ENCODE peak calls at places on chromosomes 12 and 14, in five cellular contexts. T, J, W, X and R are unnamed samples.

GRCh38 chr12:16297521-16297920 is 20.0 kb upstream of the SLC15A5 start:
- DNase-seq in J (no peak), X (peak; percentile 10), W (no peak), T (no peak), R (no peak)

GRCh38 chr14:70098257-70098809 is 90.4 kb downstream of the SLC8A3 start:
- DNase-seq in T (no peak), X (peak; percentile 10), J (no peak), W (no peak), R (no peak)

GRCh38 chr14:83874662-83875061 is 1655.3 kb upstream of the FLRT2 start:
- DNase-seq in J (peak; percentile 17), X (no peak), T (peak; percentile 80), W (peak; percentile 0), R (no peak)

GRCh38 chr14:74853581-74853980 is 22.4 kb downstream of the PROX2 start:
- DNase-seq in W (no peak), T (no peak), X (peak; percentile 39), J (no peak), R (no peak)

GRCh38 chr14:26839481-26839880 is 241.6 kb upstream of the NOVA1 start:
- DNase-seq in J (no peak), W (no peak), X (peak; percentile 4), T (no peak), R (no peak)

GRCh38 chr12:14394317-14395058 is 29.0 kb downstream of the ATF7IP start:
- DNase-seq in J (peak; percentile 49), T (peak; percentile 84), W (peak; percentile 78), X (peak; percentile 77), R (no peak)

GRCh38 chr12:80938397-80938796 is 663 bp upstream of the LIN7A start:
- DNase-seq in X (no peak), T (no peak), W (peak; percentile 50), J (no peak), R (no peak)

GRCh38 chr12:10618338-10618987 is 5.1 kb upstream of the MAGOHB start:
- DNase-seq in W (peak; percentile 74), X (peak; percentile 89), J (peak; percentile 80), T (peak; percentile 88), R (no peak)

GRCh38 chr14:73786632-73786941 is 65.0 kb upstream of the PTGR2 start:
- DNase-seq in X (peak; percentile 56), T (peak; percentile 40), W (no peak), J (no peak), R (no peak)

GRCh38 chr14:89304972-89305703 is 111.9 kb downstream of the FOXN3 start:
- DNase-seq in J (no peak), W (no peak), X (peak; percentile 82), T (peak; percentile 78), R (peak; percentile 66)

GRCh38 chr14:67170706-67171105 is 18.5 kb upstream of the GARIN2 start:
- DNase-seq in T (peak; percentile 39), W (no peak), X (no peak), J (no peak), R (no peak)

GRCh38 chr12:32155911-32156585 is 49.4 kb downstream of the BICD1 start:
- DNase-seq in X (no peak), W (no peak), J (no peak), T (no peak), R (no peak)

GRCh38 chr12:22738945-22739344 is 114.0 kb downstream of the ETNK1 start:
- DNase-seq in W (no peak), J (peak; percentile 58), X (no peak), T (no peak), R (no peak)

GRCh38 chr14:97318380-97318779 is 521.2 kb downstream of the VRK1 start:
- DNase-seq in J (no peak), T (no peak), X (no peak), W (no peak), R (no peak)

GRCh38 chr12:93892431-93893210 is 215.4 kb downstream of the CRADD start:
- DNase-seq in W (no peak), X (no peak), J (no peak), T (no peak), R (no peak)

GRCh38 chr12:124109760-124110159 is 136.7 kb downstream of the ZNF664 start:
- DNase-seq in J (peak; percentile 8), W (peak; percentile 59), X (peak; percentile 34), T (peak; percentile 5), R (no peak)